ENCODE peak calls at places on chromosomes 5 and 9, in nine cellular contexts. One of them, this sample, is unnamed.

GRCh38 chr9:98034593-98035546 is 21.7 kb upstream of the NANS start:
- DNase-seq in adrenal gland: peak
- DNase-seq in central memory CD8-positive, alpha-beta T cell: peak
- DNase-seq in HCEC 1CT: no peak
- DNase-seq in foreskin fibroblast: peak
- DNase-seq in CD8-positive, alpha-beta T cell: peak
- DNase-seq in NCI-H2081: peak
- DNase-seq in PC-3: peak
- DNase-seq in ELR: peak
- DNase-seq in this sample: peak

GRCh38 chr9:90310523-90310879 is 332.1 kb downstream of the DIRAS2 start:
- DNase-seq in PC-3: no peak
- DNase-seq in adrenal gland: no peak
- DNase-seq in central memory CD8-positive, alpha-beta T cell: no peak
- DNase-seq in foreskin fibroblast: no peak
- DNase-seq in ELR: no peak
- DNase-seq in CD8-positive, alpha-beta T cell: no peak
- DNase-seq in NCI-H2081: no peak
- DNase-seq in HCEC 1CT: no peak
- DNase-seq in this sample: no peak

GRCh38 chr5:135231289-135231688 is 167.7 kb downstream of the MACROH2A1 start:
- DNase-seq in foreskin fibroblast: no peak
- DNase-seq in NCI-H2081: no peak
- DNase-seq in central memory CD8-positive, alpha-beta T cell: no peak
- DNase-seq in PC-3: no peak
- DNase-seq in ELR: no peak
- DNase-seq in CD8-positive, alpha-beta T cell: no peak
- DNase-seq in adrenal gland: no peak
- DNase-seq in HCEC 1CT: no peak
- DNase-seq in this sample: no peak

GRCh38 chr5:10300246-10300645 is 7.5 kb downstream of the CMBL start:
- DNase-seq in foreskin fibroblast: no peak
- DNase-seq in HCEC 1CT: no peak
- DNase-seq in adrenal gland: no peak
- DNase-seq in central memory CD8-positive, alpha-beta T cell: no peak
- DNase-seq in NCI-H2081: no peak
- DNase-seq in ELR: no peak
- DNase-seq in PC-3: no peak
- DNase-seq in CD8-positive, alpha-beta T cell: no peak
- DNase-seq in this sample: no peak

GRCh38 chr5:14265574-14265973 is 122.4 kb downstream of the TRIO start:
- DNase-seq in central memory CD8-positive, alpha-beta T cell: no peak
- DNase-seq in adrenal gland: no peak
- DNase-seq in ELR: peak
- DNase-seq in HCEC 1CT: peak
- DNase-seq in NCI-H2081: no peak
- DNase-seq in foreskin fibroblast: peak
- DNase-seq in CD8-positive, alpha-beta T cell: no peak
- DNase-seq in PC-3: peak
- DNase-seq in this sample: no peak

GRCh38 chr9:90894956-90895687 is 93.5 kb downstream of the SYK start:
- DNase-seq in foreskin fibroblast: peak
- DNase-seq in HCEC 1CT: no peak
- DNase-seq in NCI-H2081: no peak
- DNase-seq in central memory CD8-positive, alpha-beta T cell: no peak
- DNase-seq in ELR: peak
- DNase-seq in CD8-positive, alpha-beta T cell: no peak
- DNase-seq in adrenal gland: no peak
- DNase-seq in PC-3: peak
- DNase-seq in this sample: no peak

GRCh38 chr5:39283231-39283818 is 64.0 kb upstream of the FYB1 start:
- DNase-seq in CD8-positive, alpha-beta T cell: no peak
- DNase-seq in adrenal gland: peak
- DNase-seq in foreskin fibroblast: peak
- DNase-seq in PC-3: peak
- DNase-seq in ELR: peak
- DNase-seq in NCI-H2081: peak
- DNase-seq in central memory CD8-positive, alpha-beta T cell: peak
- DNase-seq in HCEC 1CT: peak
- DNase-seq in this sample: peak

GRCh38 chr9:109118802-109119438 is 827 bp downstream of the TMEM245 start:
- DNase-seq in HCEC 1CT: peak
- DNase-seq in adrenal gland: peak
- DNase-seq in ELR: peak
- DNase-seq in NCI-H2081: no peak
- DNase-seq in CD8-positive, alpha-beta T cell: peak
- DNase-seq in central memory CD8-positive, alpha-beta T cell: no peak
- DNase-seq in PC-3: peak
- DNase-seq in foreskin fibroblast: no peak
- DNase-seq in this sample: no peak

GRCh38 chr5:135833961-135834638 is 363 bp upstream of the SLC25A48 start:
- DNase-seq in CD8-positive, alpha-beta T cell: no peak
- DNase-seq in PC-3: peak
- DNase-seq in adrenal gland: no peak
- DNase-seq in central memory CD8-positive, alpha-beta T cell: no peak
- DNase-seq in NCI-H2081: no peak
- DNase-seq in ELR: no peak
- DNase-seq in HCEC 1CT: no peak
- DNase-seq in foreskin fibroblast: peak
- DNase-seq in this sample: no peak

GRCh38 chr9:30932226-30932625 is 1452.2 kb upstream of the ACO1 start:
- DNase-seq in ELR: peak
- DNase-seq in HCEC 1CT: no peak
- DNase-seq in CD8-positive, alpha-beta T cell: no peak
- DNase-seq in PC-3: peak
- DNase-seq in NCI-H2081: no peak
- DNase-seq in foreskin fibroblast: no peak
- DNase-seq in central memory CD8-positive, alpha-beta T cell: no peak
- DNase-seq in adrenal gland: no peak
- DNase-seq in this sample: no peak

GRCh38 chr9:137833721-137834613 is 43.6 kb upstream of the CACNA1B start:
- DNase-seq in foreskin fibroblast: no peak
- DNase-seq in central memory CD8-positive, alpha-beta T cell: no peak
- DNase-seq in ELR: no peak
- DNase-seq in CD8-positive, alpha-beta T cell: no peak
- DNase-seq in NCI-H2081: no peak
- DNase-seq in HCEC 1CT: no peak
- DNase-seq in PC-3: no peak
- DNase-seq in adrenal gland: no peak
- DNase-seq in this sample: no peak

GRCh38 chr5:124645396-124645795 is 101.0 kb downstream of the ZNF608 start:
- DNase-seq in NCI-H2081: no peak
- DNase-seq in CD8-positive, alpha-beta T cell: no peak
- DNase-seq in adrenal gland: no peak
- DNase-seq in foreskin fibroblast: no peak
- DNase-seq in ELR: no peak
- DNase-seq in PC-3: no peak
- DNase-seq in central memory CD8-positive, alpha-beta T cell: no peak
- DNase-seq in HCEC 1CT: no peak
- DNase-seq in this sample: no peak

GRCh38 chr9:129343697-129344375 is 165.8 kb upstream of the IER5L start:
- DNase-seq in NCI-H2081: no peak
- DNase-seq in ELR: no peak
- DNase-seq in central memory CD8-positive, alpha-beta T cell: no peak
- DNase-seq in foreskin fibroblast: peak
- DNase-seq in adrenal gland: peak
- DNase-seq in PC-3: no peak
- DNase-seq in CD8-positive, alpha-beta T cell: no peak
- DNase-seq in HCEC 1CT: no peak
- DNase-seq in this sample: no peak

GRCh38 chr9:136826188-136826541 is 16.1 kb upstream of the AJM1 start:
- DNase-seq in NCI-H2081: no peak
- DNase-seq in CD8-positive, alpha-beta T cell: no peak
- DNase-seq in foreskin fibroblast: no peak
- DNase-seq in central memory CD8-positive, alpha-beta T cell: no peak
- DNase-seq in PC-3: no peak
- DNase-seq in HCEC 1CT: no peak
- DNase-seq in ELR: no peak
- DNase-seq in adrenal gland: no peak
- DNase-seq in this sample: no peak

GRCh38 chr5:149963722-149964121 is 3.2 kb downstream of the SLC26A2 start:
- DNase-seq in NCI-H2081: no peak
- DNase-seq in adrenal gland: no peak
- DNase-seq in ELR: no peak
- DNase-seq in CD8-positive, alpha-beta T cell: no peak
- DNase-seq in PC-3: no peak
- DNase-seq in foreskin fibroblast: no peak
- DNase-seq in HCEC 1CT: peak
- DNase-seq in central memory CD8-positive, alpha-beta T cell: no peak
- DNase-seq in this sample: no peak

GRCh38 chr9:107251756-107252322 is 31.2 kb upstream of the RAD23B start:
- DNase-seq in foreskin fibroblast: peak
- DNase-seq in adrenal gland: peak
- DNase-seq in CD8-positive, alpha-beta T cell: no peak
- DNase-seq in PC-3: no peak
- DNase-seq in HCEC 1CT: peak
- DNase-seq in ELR: peak
- DNase-seq in central memory CD8-positive, alpha-beta T cell: no peak
- DNase-seq in NCI-H2081: no peak
- DNase-seq in this sample: no peak

GRCh38 chr5:107635276-107635675 is 35.5 kb downstream of the EFNA5 start:
- DNase-seq in foreskin fibroblast: peak
- DNase-seq in PC-3: no peak
- DNase-seq in ELR: no peak
- DNase-seq in adrenal gland: no peak
- DNase-seq in NCI-H2081: no peak
- DNase-seq in CD8-positive, alpha-beta T cell: no peak
- DNase-seq in central memory CD8-positive, alpha-beta T cell: no peak
- DNase-seq in HCEC 1CT: no peak
- DNase-seq in this sample: no peak

GRCh38 chr9:86749530-86750275 is 197.6 kb downstream of the GAS1 start:
- DNase-seq in CD8-positive, alpha-beta T cell: no peak
- DNase-seq in central memory CD8-positive, alpha-beta T cell: no peak
- DNase-seq in foreskin fibroblast: peak
- DNase-seq in NCI-H2081: no peak
- DNase-seq in adrenal gland: no peak
- DNase-seq in PC-3: no peak
- DNase-seq in ELR: peak
- DNase-seq in HCEC 1CT: peak
- DNase-seq in this sample: no peak

GRCh38 chr5:138351056-138351455 is 1.4 kb upstream of the KDM3B start:
- DNase-seq in CD8-positive, alpha-beta T cell: no peak
- DNase-seq in PC-3: peak
- DNase-seq in foreskin fibroblast: peak
- DNase-seq in adrenal gland: peak
- DNase-seq in central memory CD8-positive, alpha-beta T cell: no peak
- DNase-seq in HCEC 1CT: peak
- DNase-seq in ELR: peak
- DNase-seq in NCI-H2081: no peak
- DNase-seq in this sample: no peak

GRCh38 chr5:73900566-73900965 is 274.6 kb downstream of the ARHGEF28 start:
- DNase-seq in adrenal gland: no peak
- DNase-seq in ELR: peak
- DNase-seq in CD8-positive, alpha-beta T cell: no peak
- DNase-seq in PC-3: no peak
- DNase-seq in HCEC 1CT: no peak
- DNase-seq in central memory CD8-positive, alpha-beta T cell: no peak
- DNase-seq in foreskin fibroblast: peak
- DNase-seq in NCI-H2081: no peak
- DNase-seq in this sample: no peak

GRCh38 chr5:64947801-64948200 is 179.1 kb downstream of the CWC27 start:
- DNase-seq in HCEC 1CT: no peak
- DNase-seq in CD8-positive, alpha-beta T cell: no peak
- DNase-seq in ELR: no peak
- DNase-seq in PC-3: no peak
- DNase-seq in central memory CD8-positive, alpha-beta T cell: no peak
- DNase-seq in adrenal gland: no peak
- DNase-seq in NCI-H2081: no peak
- DNase-seq in foreskin fibroblast: no peak
- DNase-seq in this sample: no peak

This sample was measured in H1.